ENCODE peak calls at places on chromosomes 6 and 20, in eight cellular contexts. C is ACHN; H is mucosa of gallbladder; L is cerebellar nuclear complex; V is AG20443; G is non-pigmented ciliary epithelial cell; W is stimulated activated CD4-positive, alpha-beta T cell treated with anti-CD3 and anti-CD28 coated beads, Interleukin-1b, Interleukin-23, amount 100 ng/mL, for 1 hour; Z is NB4. Y is an unnamed sample.

GRCh38 chr20:8664778-8665177 is 404.1 kb upstream of the PLCB4 start:
- DNase-seq in C (peak), H (no peak), L (no peak), V (no peak), G (no peak), W (no peak), Z (peak), Y (no peak)

GRCh38 chr6:98980814-98981213 is 33.1 kb upstream of the FBXL4 start:
- DNase-seq in C (no peak), H (no peak), L (no peak), V (no peak), G (no peak), W (no peak), Z (no peak), Y (no peak)

GRCh38 chr20:57941572-57942381 is 232.0 kb upstream of the PMEPA1 start:
- DNase-seq in C (no peak), H (peak), L (no peak), V (no peak), G (no peak), W (no peak), Z (no peak), Y (no peak)

GRCh38 chr6:97094376-97094775 is 169.8 kb downstream of the KLHL32 start:
- DNase-seq in C (no peak), H (no peak), L (no peak), V (no peak), G (no peak), W (no peak), Z (no peak), Y (no peak)

GRCh38 chr6:65259080-65259479 is 447.9 kb downstream of the EYS start:
- DNase-seq in C (peak), H (no peak), L (no peak), V (no peak), G (peak), W (no peak), Z (peak), Y (peak)

GRCh38 chr6:107576852-107577251 is 86.9 kb downstream of the SOBP start:
- DNase-seq in C (peak), H (no peak), L (no peak), V (peak), G (no peak), W (no peak), Z (no peak), Y (no peak)

GRCh38 chr6:129239825-129240491 is 357.0 kb downstream of the LAMA2 start:
- DNase-seq in C (no peak), H (no peak), L (no peak), V (no peak), G (no peak), W (no peak), Z (no peak), Y (no peak)

GRCh38 chr6:147384737-147385710 is 123.5 kb upstream of the SAMD5 start:
- DNase-seq in C (no peak), H (no peak), L (no peak), V (no peak), G (no peak), W (no peak), Z (no peak), Y (no peak)

GRCh38 chr20:63979549-63980316 is at the start of gene SAMD10:
- DNase-seq in C (peak), H (no peak), L (no peak), V (peak), G (no peak), W (peak), Z (peak), Y (peak)

GRCh38 chr6:140271759-140272377 is 897.4 kb upstream of the CITED2 start:
- DNase-seq in C (no peak), H (no peak), L (no peak), V (no peak), G (no peak), W (no peak), Z (no peak), Y (no peak)

GRCh38 chr20:23091741-23092408 is 5.8 kb upstream of the CD93 start:
- DNase-seq in C (no peak), H (no peak), L (no peak), V (no peak), G (no peak), W (no peak), Z (no peak), Y (no peak)

GRCh38 chr20:35871311-35871771 is 83.0 kb downstream of the SCAND1 start:
- DNase-seq in C (peak), H (no peak), L (no peak), V (no peak), G (no peak), W (no peak), Z (no peak), Y (no peak)

GRCh38 chr6:85364354-85364753 is 85.5 kb upstream of the NT5E start:
- DNase-seq in C (no peak), H (no peak), L (no peak), V (peak), G (peak), W (no peak), Z (no peak), Y (no peak)

GRCh38 chr6:41331401-41332150 is 3.8 kb upstream of the NCR2 start:
- DNase-seq in C (no peak), H (no peak), L (no peak), V (no peak), G (no peak), W (no peak), Z (no peak), Y (no peak)

GRCh38 chr6:157272866-157273755 is 50.2 kb downstream of the TMEM242 start:
- DNase-seq in C (peak), H (no peak), L (no peak), V (no peak), G (no peak), W (no peak), Z (peak), Y (peak)

GRCh38 chr20:53402233-53403005 is 191.2 kb downstream of the ZNF217 start:
- DNase-seq in C (no peak), H (no peak), L (no peak), V (no peak), G (no peak), W (no peak), Z (no peak), Y (no peak)

GRCh38 chr6:152474341-152474740 is 162.8 kb downstream of the SYNE1 start:
- DNase-seq in C (no peak), H (no peak), L (no peak), V (no peak), G (no peak), W (no peak), Z (no peak), Y (no peak)

GRCh38 chr20:23668477-23668951 is 20.3 kb downstream of the CST4 start:
- DNase-seq in C (peak), H (peak), L (no peak), V (peak), G (no peak), W (no peak), Z (peak), Y (peak)